ENCODE peak calls at places on chromosomes 7 and 10, in six cellular contexts. L, P, Y, Q, D and G are unnamed samples.

GRCh38 chr7:48255046-48255445 is 83.8 kb downstream of the ABCA13 start:
- DNase-seq in L (no peak), P (no peak), Y (no peak), Q (peak; percentile 63), D (peak; percentile 63), G (peak; percentile 22)

GRCh38 chr7:92898798-92899197 is 62.4 kb upstream of the CDK6 start:
- DNase-seq in L (no peak), P (no peak), Y (no peak), Q (no peak), D (no peak), G (no peak)

GRCh38 chr7:52838981-52839411 is 196.4 kb upstream of the POM121L12 start:
- DNase-seq in L (no peak), P (no peak), Y (no peak), Q (no peak), D (peak; percentile 10), G (no peak)

GRCh38 chr10:59865101-59865500 is 41.3 kb downstream of the CCDC6 start:
- DNase-seq in L (no peak), P (no peak), Y (peak; percentile 46), Q (no peak), D (peak; percentile 56), G (peak; percentile 58)

GRCh38 chr7:141043621-141044020 is 28.9 kb upstream of the MRPS33 start:
- DNase-seq in L (no peak), P (no peak), Y (no peak), Q (no peak), D (no peak), G (no peak)

GRCh38 chr10:104329754-104330153 is 8.5 kb downstream of the ITPRIP start:
- DNase-seq in L (no peak), P (no peak), Y (no peak), Q (peak; percentile 92), D (peak; percentile 92), G (no peak)

GRCh38 chr10:75655791-75656451 is 224.5 kb downstream of the LRMDA start:
- DNase-seq in L (no peak), P (no peak), Y (no peak), Q (peak; percentile 47), D (peak; percentile 93), G (peak; percentile 74)

GRCh38 chr10:70744617-70745138 is 40.5 kb downstream of the TBATA start:
- DNase-seq in L (no peak), P (no peak), Y (peak; percentile 76), Q (no peak), D (no peak), G (no peak)

GRCh38 chr10:69359089-69360025 is 57.4 kb downstream of the TACR2 start:
- DNase-seq in L (peak; percentile 38), P (peak; percentile 42), Y (no peak), Q (no peak), D (no peak), G (no peak)

GRCh38 chr7:154302380-154302779 is 250.2 kb downstream of the DPP6 start:
- DNase-seq in L (no peak), P (no peak), Y (no peak), Q (no peak), D (no peak), G (no peak)

GRCh38 chr7:116490351-116490750 is 9.2 kb upstream of the CAV2 start:
- DNase-seq in L (no peak), P (no peak), Y (no peak), Q (no peak), D (no peak), G (no peak)

GRCh38 chr7:86995814-86996213 is 63.6 kb downstream of the ELAPOR2 start:
- DNase-seq in L (no peak), P (no peak), Y (no peak), Q (no peak), D (no peak), G (no peak)

GRCh38 chr7:127655720-127656119 is 3.7 kb downstream of the SND1 start:
- DNase-seq in L (no peak), P (no peak), Y (no peak), Q (no peak), D (no peak), G (no peak)

GRCh38 chr7:47256016-47256415 is 325.9 kb downstream of the TNS3 start:
- DNase-seq in L (no peak), P (no peak), Y (no peak), Q (peak; percentile 77), D (no peak), G (no peak)

GRCh38 chr7:143227806-143228205 is 6.0 kb downstream of the TAS2R40 start:
- DNase-seq in L (no peak), P (no peak), Y (no peak), Q (no peak), D (peak; percentile 9), G (no peak)

GRCh38 chr7:18778594-18778993 is 283.0 kb downstream of the HDAC9 start:
- DNase-seq in L (no peak), P (no peak), Y (no peak), Q (peak; percentile 38), D (peak; percentile 79), G (no peak)

GRCh38 chr10:69362471-69362954 is 54.2 kb downstream of the TACR2 start:
- DNase-seq in L (no peak), P (peak; percentile 33), Y (no peak), Q (peak; percentile 90), D (peak; percentile 75), G (peak; percentile 55)

GRCh38 chr7:71453630-71454029 is 321.7 kb downstream of the GALNT17 start:
- DNase-seq in L (no peak), P (no peak), Y (no peak), Q (no peak), D (no peak), G (no peak)

GRCh38 chr7:99365318-99366141 is 9.0 kb upstream of the ARPC1B start:
- DNase-seq in L (peak; percentile 64), P (peak; percentile 76), Y (peak; percentile 65), Q (no peak), D (no peak), G (peak; percentile 51)

GRCh38 chr7:13988765-13989137 is 715 bp downstream of the ETV1 start:
- DNase-seq in L (no peak), P (no peak), Y (peak; percentile 5), Q (peak; percentile 83), D (peak; percentile 26), G (peak; percentile 74)

GRCh38 chr10:119447823-119448546 is 94.5 kb downstream of the RGS10 start:
- DNase-seq in L (no peak), P (no peak), Y (no peak), Q (no peak), D (peak; percentile 55), G (no peak)

GRCh38 chr7:128781126-128781525 is 5.5 kb upstream of the OPN1SW start:
- DNase-seq in L (no peak), P (no peak), Y (no peak), Q (no peak), D (peak; percentile 97), G (no peak)

GRCh38 chr10:122208616-122209430 is 62.3 kb upstream of the BTBD16 start:
- DNase-seq in L (no peak), P (no peak), Y (no peak), Q (no peak), D (no peak), G (no peak)

GRCh38 chr10:44008270-44008916 is 359.7 kb upstream of the ZNF32 start:
- DNase-seq in L (no peak), P (no peak), Y (no peak), Q (peak; percentile 68), D (no peak), G (no peak)

GRCh38 chr7:79822620-79823240 is 311.9 kb upstream of the GNAI1 start:
- DNase-seq in L (no peak), P (no peak), Y (no peak), Q (no peak), D (peak; percentile 14), G (no peak)

GRCh38 chr10:9824546-9825164 is 1193.0 kb upstream of the CELF2 start:
- DNase-seq in L (no peak), P (no peak), Y (peak; percentile 9), Q (no peak), D (no peak), G (no peak)

GRCh38 chr7:149777551-149778326 is 4.4 kb upstream of the ZNF467 start:
- DNase-seq in L (no peak), P (no peak), Y (no peak), Q (no peak), D (no peak), G (no peak)

GRCh38 chr10:115335366-115335765 is 242.2 kb downstream of the ATRNL1 start:
- DNase-seq in L (no peak), P (no peak), Y (no peak), Q (no peak), D (no peak), G (no peak)